ENCODE peak calls at places on chromosomes 2 and 18, in ten cellular contexts. N is stimulated activated CD4-positive, alpha-beta T cell treated with anti-CD3 and anti-CD28 coated beads, Interleukin-1b, Interleukin-23, amount 100 ng/mL, for 4 hours; X is GM12878; E is activated CD4-positive, alpha-beta T cell treated with anti-CD3 and anti-CD28 coated beads, Interleukin-2, amount 50 U/mL, for 48 hours; D is ACHN; M is NCI-H2107; F is Right ventricle myocardium superior; O is GM20000; V is frontal cortex; Q is lung. G is an unnamed sample.

GRCh38 chr2:65299246-65299645 is 71.6 kb downstream of the ACTR2 start:
- DNase-seq in F (no peak), N (peak), O (peak), M (no peak), Q (no peak), X (no peak), D (no peak), V (no peak), E (peak), G (no peak)

GRCh38 chr18:55582325-55582724 is 5.7 kb downstream of the TCF4 start:
- DNase-seq in M (no peak), D (no peak), Q (no peak), O (no peak), N (no peak), V (no peak), F (no peak), E (no peak), X (no peak), G (no peak)

GRCh38 chr2:27720004-27720551 is 51.4 kb upstream of the MRPL33 start:
- DNase-seq in E (peak), Q (peak), N (peak), X (no peak), V (peak), O (no peak), D (peak), F (no peak), M (no peak), G (no peak)

GRCh38 chr18:57797209-57797651 is 5.9 kb downstream of the ATP8B1 start:
- DNase-seq in D (no peak), X (no peak), F (no peak), O (no peak), N (no peak), E (no peak), Q (no peak), M (peak), V (no peak), G (no peak)

GRCh38 chr2:64819774-64820688 is 166.3 kb upstream of the SERTAD2 start:
- DNase-seq in X (peak), F (no peak), Q (no peak), E (peak), N (peak), M (no peak), D (no peak), V (no peak), O (peak), G (no peak)

GRCh38 chr2:151032741-151033152 is 228.9 kb downstream of the RBM43 start:
- DNase-seq in Q (no peak), M (no peak), F (no peak), V (no peak), D (no peak), X (no peak), O (no peak), E (no peak), N (no peak), G (no peak)

GRCh38 chr18:59272971-59273935 is at the start of gene RAX:
- DNase-seq in Q (no peak), E (peak), V (peak), X (no peak), D (no peak), O (peak), F (no peak), M (no peak), N (no peak), G (peak)

GRCh38 chr2:152925540-152926448 is 207.4 kb downstream of the ARL6IP6 start:
- DNase-seq in X (peak), N (no peak), M (peak), F (peak), Q (peak), O (peak), D (peak), E (peak), V (peak), G (no peak)

GRCh38 chr2:75922191-75922590 is 211.5 kb upstream of the GCFC2 start:
- DNase-seq in E (no peak), V (no peak), F (no peak), O (no peak), M (no peak), Q (no peak), N (no peak), D (no peak), X (no peak), G (no peak)

GRCh38 chr2:234770081-234770506 is 181.7 kb upstream of the SH3BP4 start:
- DNase-seq in V (no peak), X (no peak), F (no peak), Q (peak), N (no peak), D (no peak), M (peak), E (no peak), O (no peak), G (no peak)

GRCh38 chr2:37798315-37799005 is 126.6 kb upstream of the RMDN2 start:
- DNase-seq in F (no peak), V (no peak), M (no peak), X (peak), N (no peak), E (no peak), O (peak), D (no peak), Q (no peak), G (no peak)

GRCh38 chr2:198945496-198945895 is 512.2 kb downstream of the SATB2 start:
- DNase-seq in N (no peak), D (no peak), E (no peak), O (no peak), F (no peak), M (no peak), Q (no peak), X (no peak), V (no peak), G (no peak)

GRCh38 chr2:71001592-71002570 is 7.2 kb upstream of the TEX261 start:
- DNase-seq in N (no peak), X (no peak), M (no peak), Q (no peak), F (no peak), E (no peak), V (no peak), O (peak), D (no peak), G (no peak)

GRCh38 chr2:189798312-189799029 is 14.2 kb downstream of the PMS1 start:
- DNase-seq in N (no peak), D (peak), Q (no peak), X (peak), F (no peak), V (peak), E (no peak), M (no peak), O (peak), G (no peak)

GRCh38 chr2:126802774-126803421 is 95.8 kb upstream of the TEX51 start:
- DNase-seq in V (no peak), N (no peak), X (no peak), E (no peak), F (no peak), D (no peak), M (no peak), O (no peak), Q (no peak), G (no peak)

GRCh38 chr2:120871881-120872620 is 136.4 kb downstream of the GLI2 start:
- DNase-seq in X (no peak), D (no peak), E (no peak), Q (no peak), V (no peak), F (no peak), O (no peak), N (no peak), M (no peak), G (peak)

GRCh38 chr2:112170495-112170894 is 32.3 kb downstream of the FBLN7 start:
- DNase-seq in M (no peak), Q (no peak), X (no peak), D (no peak), F (no peak), O (no peak), N (no peak), V (no peak), E (no peak), G (no peak)

GRCh38 chr18:68441241-68441640 is 273.7 kb downstream of the TMX3 start:
- DNase-seq in F (no peak), E (no peak), Q (no peak), N (no peak), D (no peak), V (no peak), M (no peak), O (no peak), X (no peak), G (no peak)

GRCh38 chr2:209629622-209630021 is 142.0 kb upstream of the UNC80 start:
- DNase-seq in F (no peak), O (no peak), V (no peak), D (peak), M (peak), X (no peak), E (no peak), N (no peak), Q (no peak), G (no peak)

GRCh38 chr2:41727152-41727551 is 320.7 kb upstream of the PKDCC start:
- DNase-seq in M (no peak), O (no peak), E (no peak), V (no peak), Q (no peak), X (no peak), D (no peak), F (no peak), N (no peak), G (no peak)

GRCh38 chr2:223930002-223930976 is 14.8 kb downstream of the WDFY1 start:
- DNase-seq in V (peak), F (peak), N (no peak), O (no peak), X (no peak), M (no peak), D (no peak), Q (no peak), E (no peak), G (peak)

GRCh38 chr2:234286956-234287355 is 209.9 kb downstream of the ARL4C start:
- DNase-seq in V (no peak), X (no peak), N (no peak), F (no peak), D (no peak), M (no peak), E (no peak), O (no peak), Q (no peak), G (no peak)

GRCh38 chr2:170155022-170155722 is 22.8 kb upstream of the MYO3B start:
- DNase-seq in N (no peak), D (no peak), M (no peak), E (no peak), Q (no peak), X (no peak), V (no peak), O (peak), F (no peak), G (no peak)

GRCh38 chr18:48803518-48803917 is 147.2 kb downstream of the SMAD7 start:
- DNase-seq in M (no peak), O (no peak), E (no peak), Q (no peak), V (no peak), F (no peak), N (no peak), D (no peak), X (no peak), G (no peak)

GRCh38 chr18:50819027-50819726 is 639 bp downstream of the MRO start:
- DNase-seq in M (no peak), E (peak), N (no peak), V (peak), X (no peak), O (no peak), F (peak), D (peak), Q (peak), G (peak)

GRCh38 chr18:22839488-22839930 is 93.6 kb upstream of the RBBP8 start:
- DNase-seq in Q (no peak), E (no peak), D (no peak), X (no peak), N (no peak), M (no peak), V (no peak), F (no peak), O (peak), G (no peak)

GRCh38 chr2:58762176-58762781 is 521.2 kb upstream of the FANCL start:
- DNase-seq in X (no peak), F (peak), V (no peak), Q (peak), N (no peak), D (peak), O (peak), E (peak), M (peak), G (no peak)

GRCh38 chr2:186884585-186884984 is 35.6 kb upstream of the ZSWIM2 start:
- DNase-seq in E (no peak), X (no peak), V (no peak), O (no peak), D (no peak), F (no peak), N (no peak), M (no peak), Q (no peak), G (no peak)

GRCh38 chr2:36468463-36469266 is 113.1 kb downstream of the CRIM1 start:
- DNase-seq in F (no peak), E (no peak), O (no peak), D (no peak), M (no peak), Q (no peak), N (no peak), X (no peak), V (no peak), G (no peak)

GRCh38 chr2:160651416-160652200 is 158.0 kb upstream of the RBMS1 start:
- DNase-seq in F (no peak), X (no peak), D (no peak), V (peak), O (no peak), M (no peak), Q (no peak), N (no peak), E (no peak), G (no peak)

GRCh38 chr18:3692113-3692621 is 242.2 kb downstream of the TGIF1 start:
- DNase-seq in Q (no peak), V (no peak), M (no peak), D (no peak), E (no peak), F (no peak), X (no peak), N (no peak), O (no peak), G (no peak)

GRCh38 chr2:96340493-96341414 is 5.2 kb downstream of the NCAPH start:
- DNase-seq in Q (no peak), E (no peak), D (peak), F (no peak), M (no peak), N (no peak), O (no peak), X (no peak), V (no peak), G (no peak)

GRCh38 chr2:152369176-152369860 is 34.3 kb downstream of the FMNL2 start:
- DNase-seq in F (no peak), N (no peak), O (no peak), Q (no peak), E (no peak), V (no peak), X (no peak), D (peak), M (no peak), G (no peak)